ENCODE peak calls at places on chromosomes 16 and 17, in four cellular contexts. M is SK-N-SH, V is GM12878, X is HepG2. Y is an unnamed sample.

GRCh38 chr16:1068451-1068850 is 4.1 kb upstream of the SSTR5 start:
- DNase-seq in M (no peak), V (no peak), X (no peak), Y (no peak)

GRCh38 chr17:58785097-58785496 is 29.4 kb downstream of the PPM1E start:
- DNase-seq in M (no peak), V (no peak), X (no peak), Y (no peak)

GRCh38 chr17:68759343-68760140 is 158.4 kb upstream of the FAM20A start:
- DNase-seq in M (peak), V (no peak), X (peak), Y (peak)

GRCh38 chr16:68993885-68994284 is 111.6 kb upstream of the HAS3 start:
- DNase-seq in M (no peak), V (no peak), X (peak), Y (no peak)

GRCh38 chr17:78737332-78737731 is 44.7 kb downstream of the CYTH1 start:
- DNase-seq in M (peak), V (no peak), X (no peak), Y (no peak)

GRCh38 chr16:46607529-46607928 is 13.7 kb downstream of the SHCBP1 start:
- DNase-seq in M (no peak), V (no peak), X (peak), Y (no peak)

GRCh38 chr17:56593073-56593740 is at the start of gene NOG:
- DNase-seq in M (peak), V (no peak), X (no peak), Y (peak)

GRCh38 chr16:66705790-66706505 is 9.4 kb upstream of the CMTM4 start:
- DNase-seq in M (no peak), V (no peak), X (no peak), Y (no peak)

GRCh38 chr17:12282056-12282455 is 261.4 kb downstream of the MAP2K4 start:
- DNase-seq in M (no peak), V (no peak), X (no peak), Y (no peak)

GRCh38 chr17:50892101-50892776 is 26.1 kb upstream of the TOB1 start:
- DNase-seq in M (no peak), V (no peak), X (peak), Y (no peak)

GRCh38 chr17:8740486-8740885 is 4.2 kb downstream of the CCDC42 start:
- DNase-seq in M (no peak), V (no peak), X (no peak), Y (peak)

GRCh38 chr16:53175118-53175517 is 120.3 kb downstream of the CHD9 start:
- DNase-seq in M (no peak), V (no peak), X (no peak), Y (no peak)

GRCh38 chr16:62034236-62035114 is 1.8 kb downstream of the CDH8 start:
- DNase-seq in M (no peak), V (no peak), X (no peak), Y (no peak)

GRCh38 chr17:42543190-42544079 is 7.4 kb downstream of the NAGLU start:
- DNase-seq in M (no peak), V (no peak), X (no peak), Y (no peak)

GRCh38 chr16:87764600-87765472 is 950 bp downstream of the KLHDC4 start:
- DNase-seq in M (peak), V (no peak), X (no peak), Y (no peak)

GRCh38 chr17:4881761-4882555 is 17.4 kb upstream of the C17orf107 start:
- DNase-seq in M (peak), V (no peak), X (peak), Y (no peak)

GRCh38 chr17:35786941-35787432 is 8.5 kb downstream of the MMP28 start:
- DNase-seq in M (peak), V (no peak), X (no peak), Y (no peak)

GRCh38 chr17:80082403-80083135 is 18.8 kb upstream of the GAA start:
- DNase-seq in M (peak), V (no peak), X (peak), Y (peak)

GRCh38 chr17:79026345-79027273 is 2.6 kb downstream of the C1QTNF1 start:
- DNase-seq in M (peak), V (no peak), X (peak), Y (no peak)

GRCh38 chr17:61369751-61370150 is 29.9 kb upstream of the TBX2 start:
- DNase-seq in M (no peak), V (no peak), X (no peak), Y (no peak)

GRCh38 chr16:56672761-56673536 is 3.3 kb downstream of the MT1H start:
- DNase-seq in M (no peak), V (no peak), X (no peak), Y (no peak)

GRCh38 chr17:47220531-47220999 is 11.4 kb downstream of the MYL4 start:
- DNase-seq in M (no peak), V (no peak), X (no peak), Y (no peak)

GRCh38 chr16:89360760-89361435 is 129.5 kb downstream of the ANKRD11 start:
- DNase-seq in M (no peak), V (peak), X (no peak), Y (no peak)

GRCh38 chr16:23694707-23695373 is 16.2 kb downstream of the PLK1 start:
- DNase-seq in M (peak), V (no peak), X (peak), Y (peak)

GRCh38 chr17:64123114-64123513 is 6.8 kb downstream of the ERN1 start:
- DNase-seq in M (no peak), V (no peak), X (no peak), Y (no peak)

GRCh38 chr17:72514321-72514861 is 393.6 kb downstream of the SOX9 start:
- DNase-seq in M (no peak), V (no peak), X (no peak), Y (no peak)

GRCh38 chr16:2022723-2023097 is 3.1 kb downstream of the NPW start:
- DNase-seq in M (peak), V (no peak), X (no peak), Y (no peak)

GRCh38 chr17:82838386-82839063 is 1.3 kb downstream of the ZNF750 start:
- DNase-seq in M (no peak), V (no peak), X (peak), Y (no peak)

GRCh38 chr17:72351365-72351764 is 230.5 kb downstream of the SOX9 start:
- DNase-seq in M (no peak), V (no peak), X (no peak), Y (no peak)

GRCh38 chr16:11689031-11689840 is 21.0 kb downstream of the SNN start:
- DNase-seq in M (no peak), V (peak), X (no peak), Y (no peak)

GRCh38 chr17:16461606-16461866 is 30.5 kb downstream of the LRRC75A start:
- DNase-seq in M (no peak), V (no peak), X (no peak), Y (no peak)

GRCh38 chr17:413016-413350 is 60.4 kb upstream of the RPH3AL start:
- DNase-seq in M (no peak), V (no peak), X (no peak), Y (no peak)

GRCh38 chr17:42277342-42277712 is 1.1 kb upstream of the STAT5B start:
- DNase-seq in M (no peak), V (no peak), X (no peak), Y (no peak)

GRCh38 chr17:50918071-50918932 is 52.1 kb upstream of the TOB1 start:
- DNase-seq in M (no peak), V (no peak), X (no peak), Y (no peak)

GRCh38 chr17:72305964-72306551 is 185.2 kb downstream of the SOX9 start:
- DNase-seq in M (no peak), V (no peak), X (no peak), Y (no peak)

GRCh38 chr16:81163671-81164070 is 67.5 kb upstream of the GCSH start:
- DNase-seq in M (no peak), V (no peak), X (no peak), Y (no peak)

GRCh38 chr17:81298325-81298990 is 3.4 kb upstream of the SLC38A10 start:
- DNase-seq in M (no peak), V (no peak), X (peak), Y (no peak)
- TF ChIP-seq EP300 in M (no peak), V (no peak), X (no peak), Y (no peak)

DNA sequence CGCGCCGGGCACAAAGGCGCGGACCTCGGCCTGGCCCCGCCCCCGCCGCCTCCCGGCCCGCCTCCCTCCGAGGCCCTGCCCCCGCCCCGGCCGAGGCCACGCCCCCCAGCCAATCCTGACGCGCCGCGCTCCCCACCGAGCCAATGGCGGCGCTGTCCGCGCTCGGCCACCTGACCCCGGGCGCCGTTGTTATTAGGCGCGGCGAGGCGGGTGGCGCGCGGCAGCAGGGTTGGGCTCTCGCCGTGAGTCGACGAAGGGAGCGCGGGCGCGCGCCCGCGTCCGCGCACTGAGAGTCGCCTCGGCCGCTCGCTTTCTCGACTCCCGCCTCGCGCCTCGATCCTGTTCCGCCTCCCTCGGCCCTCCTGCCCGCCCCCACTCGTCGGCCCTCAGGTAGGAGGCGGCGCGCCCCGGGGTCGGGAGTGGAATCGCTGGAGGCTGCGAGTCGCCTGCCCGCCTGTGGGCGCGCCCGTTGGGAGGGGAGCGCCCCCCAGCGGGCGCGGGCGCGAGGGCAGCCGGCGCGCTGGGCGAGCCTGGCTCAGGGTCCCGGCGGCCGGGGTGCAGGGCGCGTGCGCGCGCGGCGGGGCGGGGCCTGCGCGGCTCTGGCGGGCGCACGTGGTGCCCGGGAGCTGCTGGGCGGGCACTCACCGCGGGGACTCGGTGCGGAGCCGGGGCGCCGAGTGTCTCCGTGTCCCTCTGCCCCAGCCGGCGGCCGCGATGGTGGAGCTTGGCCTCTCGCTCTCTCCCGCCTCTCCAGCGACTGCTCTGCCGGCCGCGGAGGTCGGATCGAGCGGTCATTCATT is 405 bp upstream of the CBLN1 start:
- DNase-seq in M (peak), V (no peak), X (no peak), Y (peak)
- TF ChIP-seq TCF12 in M (no peak), V (no peak), X (no peak), Y (no peak)

GRCh38 chr17:77426676-77427386 is 286.1 kb downstream of the SEC14L1 start:
- DNase-seq in M (no peak), V (no peak), X (no peak), Y (no peak)
- TF ChIP-seq EP300 in M (no peak), V (no peak), X (no peak), Y (no peak)

GRCh38 chr17:48961516-48962233 is 6.7 kb downstream of the GIP start:
- DNase-seq in M (no peak), V (no peak), X (peak), Y (peak)
- TF ChIP-seq TCF12 in M (peak), V (no peak), X (no peak), Y (no peak)

GRCh38 chr17:76569607-76570279 is 15.9 kb downstream of the ST6GALNAC2 start:
- DNase-seq in M (peak), V (no peak), X (peak), Y (no peak)
- TF ChIP-seq EP300 in M (no peak), V (no peak), X (no peak), Y (no peak)

GRCh38 chr16:7605812-7606211 is 273.2 kb downstream of the RBFOX1 start:
- DNase-seq in M (no peak), V (no peak), X (no peak), Y (no peak)
- TF ChIP-seq TCF12 in M (no peak), V (no peak), X (no peak), Y (no peak)

GRCh38 chr17:27459433-27459832 is 3.2 kb downstream of the KSR1 start:
- DNase-seq in M (peak), V (no peak), X (peak), Y (no peak)

GRCh38 chr17:27462714-27463113 is 6.5 kb downstream of the KSR1 start:
- DNase-seq in M (no peak), V (no peak), X (no peak), Y (no peak)

GRCh38 chr17:27462149-27462548 is 5.9 kb downstream of the KSR1 start:
- DNase-seq in M (no peak), V (no peak), X (no peak), Y (no peak)

GRCh38 chr17:27460196-27460725 is 4.0 kb downstream of the KSR1 start:
- DNase-seq in M (no peak), V (no peak), X (peak), Y (no peak)

GRCh38 chr17:27461192-27461859 is 5.1 kb downstream of the KSR1 start:
- DNase-seq in M (no peak), V (no peak), X (no peak), Y (no peak)
- TF ChIP-seq EP300 in M (no peak), V (no peak), X (no peak), Y (no peak)

DNA sequence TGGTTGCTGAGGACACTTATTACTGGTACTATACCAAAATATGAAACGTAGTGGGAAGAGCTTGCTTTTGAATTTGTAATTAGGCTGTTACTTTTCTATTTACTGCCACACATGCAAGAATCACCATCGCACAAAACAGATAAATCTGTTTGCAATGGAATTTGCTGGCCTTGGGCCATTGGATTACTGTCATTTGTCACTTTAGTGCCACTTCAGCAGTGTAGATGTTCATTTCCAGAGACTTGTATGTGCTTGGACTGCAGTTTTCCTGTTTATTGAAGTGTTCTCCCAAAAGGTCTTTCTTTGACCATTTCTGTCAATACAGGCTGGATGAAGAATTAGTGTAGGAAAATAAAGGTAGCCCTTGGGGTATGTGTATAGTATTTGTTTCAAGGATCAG is 4.5 kb downstream of the USP10 start:
- DNase-seq in M (no peak), V (no peak), X (no peak), Y (no peak)
- TF ChIP-seq TCF12 in M (no peak), V (no peak), X (no peak), Y (no peak)

GRCh38 chr17:45279898-45280297 is 18.0 kb upstream of the SPATA32 start:
- DNase-seq in M (no peak), V (no peak), X (no peak), Y (no peak)
- TF ChIP-seq EP300 in M (no peak), V (no peak), X (no peak), Y (no peak)

DNA sequence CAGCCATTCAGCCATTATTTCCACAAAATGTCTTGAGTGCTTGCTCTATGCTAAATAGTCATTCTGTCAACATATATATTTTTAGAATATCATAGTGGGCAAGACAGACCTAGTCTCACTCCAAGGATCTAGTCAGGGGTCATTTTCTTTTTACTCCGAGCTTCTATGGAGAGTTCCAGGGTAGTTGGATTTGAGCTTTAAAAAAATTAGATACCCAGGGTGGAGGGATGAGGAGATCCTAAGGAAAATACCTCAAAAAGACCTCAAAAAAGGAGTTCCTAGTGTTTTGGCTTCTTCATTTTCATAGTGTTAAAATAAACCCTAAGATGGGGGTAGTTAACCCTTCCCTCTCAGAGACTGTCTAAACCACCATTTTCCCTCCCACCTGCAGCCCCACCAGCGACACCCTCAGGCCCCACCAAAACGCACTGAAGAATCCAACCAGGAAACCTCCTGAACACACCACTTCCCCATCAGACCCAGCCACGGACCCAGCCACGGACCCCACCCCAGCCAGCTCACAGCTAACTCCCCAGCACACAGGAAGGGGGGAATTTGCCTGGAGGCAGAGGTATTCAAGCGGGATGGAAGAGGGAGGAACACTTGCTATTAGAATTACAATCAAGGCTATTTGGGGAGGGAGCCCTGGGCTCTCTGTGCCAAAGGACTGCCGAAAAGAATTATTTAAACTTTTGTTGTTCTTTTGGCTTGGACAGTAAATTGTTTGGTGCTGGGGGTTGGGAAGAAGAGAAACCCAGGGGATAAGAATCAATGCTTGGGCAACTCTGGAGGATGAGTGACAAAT is 2.2 kb downstream of the ETV4 start:
- DNase-seq in M (no peak), V (no peak), X (peak), Y (no peak)
- TF ChIP-seq TCF12 in M (no peak), V (no peak), X (peak), Y (no peak)

Y was measured in H1.